ENCODE peak calls at places on chromosome 1, in eight cellular contexts. U, C, Q, O, K, N, D and Z are unnamed samples.

GRCh38 chr1:37858931-37859506 is 373 bp downstream of the MTF1 start:
- DNase-seq in U (no peak), C (no peak), Q (no peak), O (peak), K (no peak), N (peak), D (no peak), Z (peak)

GRCh38 chr1:2943686-2944260 is 77.5 kb upstream of the ACTRT2 start:
- DNase-seq in U (no peak), C (no peak), Q (no peak), O (no peak), K (no peak), N (no peak), D (no peak), Z (no peak)

GRCh38 chr1:47351305-47351704 is 17.7 kb downstream of the CMPK1 start:
- DNase-seq in U (no peak), C (no peak), Q (no peak), O (no peak), K (no peak), N (no peak), D (no peak), Z (no peak)

GRCh38 chr1:20787775-20788488 is 825 bp upstream of the HP1BP3 start:
- DNase-seq in U (no peak), C (no peak), Q (no peak), O (no peak), K (no peak), N (no peak), D (peak), Z (peak)

GRCh38 chr1:25622526-25622925 is 5.9 kb downstream of the MAN1C1 start:
- DNase-seq in U (no peak), C (no peak), Q (no peak), O (no peak), K (peak), N (peak), D (no peak), Z (no peak)

GRCh38 chr1:193104496-193104905 is 713 bp downstream of the GLRX2 start:
- DNase-seq in U (no peak), C (no peak), Q (no peak), O (peak), K (no peak), N (peak), D (no peak), Z (no peak)

GRCh38 chr1:159429074-159429861 is 2.7 kb upstream of the OR10J4 start:
- DNase-seq in U (no peak), C (no peak), Q (no peak), O (no peak), K (no peak), N (no peak), D (no peak), Z (peak)

GRCh38 chr1:76053021-76053420 is 21.5 kb upstream of the ST6GALNAC3 start:
- DNase-seq in U (no peak), C (no peak), Q (no peak), O (no peak), K (no peak), N (no peak), D (no peak), Z (no peak)

GRCh38 chr1:225441314-225442119 is 13.7 kb upstream of the LBR start:
- DNase-seq in U (no peak), C (no peak), Q (no peak), O (no peak), K (no peak), N (no peak), D (no peak), Z (no peak)

GRCh38 chr1:239388578-239388977 is 2.2 kb downstream of the CHRM3 start:
- DNase-seq in U (no peak), C (no peak), Q (no peak), O (no peak), K (no peak), N (no peak), D (no peak), Z (no peak)